ENCODE peak calls at places on chromosome 5, in seven cellular contexts. B is neural progenitor cell; I is fibroblast of mammary gland; W is retinal pigment epithelial cell; A is CD8-positive, alpha-beta T cell; R is LNCaP clone FGC; Z is nephron progenitor cell. L is an unnamed sample.

GRCh38 chr5:119795768-119796167 is 166.4 kb downstream of the FAM170A start:
- DNase-seq in R (no peak), I (peak), A (no peak), B (no peak), W (no peak), Z (no peak), L (no peak)

GRCh38 chr5:176152933-176153317 is 85.3 kb upstream of the SIMC1 start:
- DNase-seq in A (no peak), I (no peak), B (no peak), R (no peak), W (no peak), Z (no peak), L (no peak)

GRCh38 chr5:67111779-67112178 is 84.8 kb downstream of the CD180 start:
- DNase-seq in A (no peak), I (no peak), W (no peak), R (no peak), Z (no peak), B (no peak), L (no peak)

GRCh38 chr5:54990751-54991349 is 5.5 kb upstream of the ESM1 start:
- DNase-seq in A (no peak), Z (no peak), W (peak), B (no peak), I (peak), R (no peak), L (no peak)

GRCh38 chr5:138967806-138968448 is 92.8 kb upstream of the LRRTM2 start:
- DNase-seq in B (no peak), W (no peak), A (no peak), Z (no peak), I (no peak), R (peak), L (no peak)

GRCh38 chr5:81749186-81749561 is 1.7 kb downstream of the SSBP2 start:
- DNase-seq in I (peak), Z (no peak), R (no peak), W (no peak), A (no peak), B (peak), L (no peak)

GRCh38 chr5:137657073-137657472 is 78.8 kb downstream of the KLHL3 start:
- DNase-seq in Z (no peak), W (no peak), R (no peak), A (no peak), I (no peak), B (no peak), L (no peak)

GRCh38 chr5:147971472-147971871 is 65.1 kb upstream of the C5orf46 start:
- DNase-seq in Z (no peak), R (no peak), B (no peak), W (no peak), A (no peak), I (no peak), L (no peak)

GRCh38 chr5:75412111-75412990 is 75.3 kb downstream of the HMGCR start:
- DNase-seq in Z (no peak), B (no peak), I (peak), W (peak), R (no peak), A (no peak), L (no peak)

GRCh38 chr5:143051244-143052058 is 281.3 kb downstream of the ARHGAP26 start:
- DNase-seq in Z (no peak), B (no peak), W (peak), A (no peak), R (peak), I (peak), L (no peak)

GRCh38 chr5:123735384-123735783 is 223.4 kb downstream of the CSNK1G3 start:
- DNase-seq in R (no peak), Z (no peak), I (no peak), A (no peak), W (no peak), B (no peak), L (no peak)

GRCh38 chr5:100464418-100464817 is 70.8 kb upstream of the FAM174A start:
- DNase-seq in I (peak), W (peak), Z (no peak), R (no peak), A (no peak), B (no peak), L (no peak)

GRCh38 chr5:171914939-171915338 is 91.5 kb downstream of the FBXW11 start:
- DNase-seq in R (no peak), A (no peak), B (no peak), Z (no peak), W (no peak), I (no peak), L (no peak)

GRCh38 chr5:54317511-54318260 is 7.3 kb upstream of the ARL15 start:
- DNase-seq in A (no peak), B (no peak), W (no peak), Z (no peak), R (no peak), I (peak), L (no peak)

GRCh38 chr5:66932446-66932845 is 264.2 kb downstream of the CD180 start:
- DNase-seq in W (no peak), I (peak), R (no peak), B (no peak), Z (no peak), A (no peak), L (no peak)

GRCh38 chr5:98205691-98206461 is 567.6 kb upstream of the RGMB start:
- DNase-seq in I (peak), Z (no peak), A (no peak), W (no peak), R (no peak), B (no peak), L (no peak)

GRCh38 chr5:73834693-73835092 is 208.7 kb downstream of the ARHGEF28 start:
- DNase-seq in R (no peak), A (no peak), B (no peak), Z (no peak), I (no peak), W (no peak), L (no peak)

GRCh38 chr5:76622973-76623596 is at the start of gene F2RL2:
- DNase-seq in A (no peak), R (no peak), B (peak), I (peak), W (peak), Z (peak), L (no peak)

GRCh38 chr5:84634256-84634655 is 249.6 kb upstream of the EDIL3 start:
- DNase-seq in I (peak), W (peak), R (no peak), A (no peak), B (no peak), Z (no peak), L (no peak)

GRCh38 chr5:32173394-32174010 is 617 bp downstream of the GOLPH3 start:
- DNase-seq in B (peak), W (no peak), I (peak), R (no peak), A (peak), Z (no peak), L (peak)

GRCh38 chr5:59330680-59331079 is 562.8 kb downstream of the PDE4D start:
- DNase-seq in R (no peak), B (no peak), W (no peak), Z (no peak), A (no peak), I (no peak), L (no peak)

GRCh38 chr5:59337240-59337639 is 556.3 kb downstream of the PDE4D start:
- DNase-seq in W (no peak), B (no peak), I (no peak), R (no peak), Z (no peak), A (no peak), L (no peak)

GRCh38 chr5:59332236-59332973 is 561.1 kb downstream of the PDE4D start:
- DNase-seq in A (no peak), R (no peak), Z (no peak), I (no peak), W (no peak), B (no peak), L (no peak)

GRCh38 chr5:59340637-59341036 is 552.9 kb downstream of the PDE4D start:
- DNase-seq in B (no peak), A (no peak), I (no peak), Z (no peak), R (no peak), W (no peak), L (no peak)

GRCh38 chr5:59335544-59335943 is 558.0 kb downstream of the PDE4D start:
- DNase-seq in I (no peak), B (no peak), W (no peak), R (no peak), A (no peak), Z (no peak), L (no peak)
- TF ChIP-seq CTCF in I (no peak), B (no peak), W (peak), R (no peak), A (no peak), Z (no peak), L (no peak)

DNA sequence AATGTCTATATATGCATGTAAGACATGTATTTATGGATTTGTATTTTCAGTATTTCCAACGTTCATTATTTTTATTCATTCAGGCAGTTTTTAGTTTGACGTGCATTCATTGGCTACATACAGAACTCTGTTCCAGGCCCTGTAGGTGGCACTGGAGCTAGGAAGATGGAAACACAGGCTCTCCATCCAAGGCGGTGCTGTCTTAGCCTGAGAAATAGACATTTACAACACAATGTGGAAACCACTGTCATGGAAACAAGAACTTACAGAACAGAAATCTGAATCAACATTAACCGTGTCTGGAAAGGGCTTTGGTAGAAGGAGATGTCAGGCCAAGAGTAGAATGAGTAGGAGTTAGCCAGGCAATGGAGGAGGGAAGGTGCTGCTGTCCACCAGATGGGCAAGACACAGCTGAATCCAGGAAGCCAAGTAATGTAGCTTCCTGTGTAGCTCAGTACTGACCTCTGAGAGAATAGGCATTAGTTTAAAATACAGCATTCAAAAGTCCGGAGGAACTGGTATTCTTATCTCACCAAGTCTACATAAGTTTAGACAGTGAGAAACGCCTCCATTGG is 388.7 kb upstream of the CDH6 start:
- DNase-seq in I (no peak), R (no peak), W (no peak), A (no peak), Z (no peak), B (peak), L (no peak)
- TF ChIP-seq CTCF in I (no peak), R (peak), W (peak), A (no peak), Z (no peak), B (peak), L (peak)

DNA sequence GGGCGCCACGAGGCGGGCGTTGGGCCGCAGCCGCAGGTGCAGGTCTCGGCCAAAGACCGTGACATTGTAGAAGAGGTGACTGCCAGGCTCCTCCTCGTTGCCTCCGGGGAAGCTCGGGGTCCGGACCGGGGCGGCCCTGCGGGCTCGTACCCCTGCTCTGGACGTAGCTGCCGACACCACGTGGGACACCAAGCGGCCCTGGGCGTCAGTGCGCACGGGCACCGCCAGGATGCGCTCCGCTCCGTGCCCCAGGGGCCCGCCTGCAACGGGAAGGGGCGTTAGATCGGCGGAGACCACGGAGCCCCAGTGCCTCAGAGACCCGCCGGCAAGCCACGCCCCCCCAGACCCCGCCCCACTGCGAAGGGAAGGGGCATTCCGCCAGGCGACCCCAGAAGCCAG is 1.4 kb downstream of the ADAMTS2 start:
- DNase-seq in B (peak), R (no peak), I (peak), A (no peak), W (no peak), Z (peak), L (peak)
- TF ChIP-seq CTCF in B (peak), R (peak), I (peak), A (no peak), W (peak), Z (peak), L (peak)

GRCh38 chr5:69170969-69171368 is 4.0 kb downstream of the CCNB1 start:
- DNase-seq in W (no peak), B (no peak), A (no peak), I (no peak), R (no peak), Z (no peak), L (no peak)

GRCh38 chr5:69167488-69167845 is 517 bp downstream of the CCNB1 start:
- DNase-seq in R (no peak), W (no peak), B (peak), I (peak), A (no peak), Z (no peak), L (no peak)

GRCh38 chr5:69166686-69167487 is at the start of gene CCNB1:
- DNase-seq in B (peak), Z (peak), A (peak), I (peak), W (peak), R (peak), L (peak)
- TF ChIP-seq CTCF in B (no peak), Z (no peak), A (no peak), I (no peak), W (no peak), R (peak), L (no peak)

L was measured in neural crest cell.